ENCODE peak calls at places on chromosomes 12 and 14, in seven cellular contexts. N is endodermal cell, I is activated B cell treated with CpG ODN at 0.5 μM for 24 hours, M is astrocyte of the spinal cord, X is AG10803, B is fibroblast of the aortic adventitia, C is mammary epithelial cell. T is an unnamed sample.

GRCh38 chr14:102058146-102058545 is 28.7 kb downstream of the HSP90AA1 start:
- DNase-seq in N (no peak), I (no peak), M (no peak), X (no peak), B (peak; percentile 71), C (no peak), T (no peak)

GRCh38 chr12:126784328-126784921 is 1482.5 kb upstream of the TMEM132C start:
- DNase-seq in N (peak; percentile 95), I (no peak), M (peak; percentile 26), X (peak; percentile 27), B (peak; percentile 52), C (peak; percentile 14), T (no peak)

GRCh38 chr14:35534884-35535793 is 1.2 kb downstream of the INSM2 start:
- DNase-seq in N (peak; percentile 94), I (peak; percentile 71), M (peak; percentile 63), X (peak; percentile 49), B (peak; percentile 60), C (peak; percentile 68), T (peak; percentile 91)

GRCh38 chr12:78470354-78471195 is 394.0 kb upstream of the SYT1 start:
- DNase-seq in N (peak; percentile 83), I (no peak), M (peak; percentile 66), X (peak; percentile 50), B (peak; percentile 68), C (peak; percentile 32), T (no peak)

GRCh38 chr14:33317675-33318074 is 379.0 kb downstream of the NPAS3 start:
- DNase-seq in N (no peak), I (no peak), M (no peak), X (no peak), B (no peak), C (no peak), T (no peak)

GRCh38 chr14:60805881-60806569 is 71.5 kb downstream of the MNAT1 start:
- DNase-seq in N (no peak), I (no peak), M (peak; percentile 77), X (peak; percentile 42), B (peak; percentile 81), C (peak; percentile 87), T (no peak)

GRCh38 chr14:77508249-77508648 is 9.6 kb upstream of the ISM2 start:
- DNase-seq in N (no peak), I (no peak), M (peak; percentile 22), X (peak; percentile 49), B (peak; percentile 67), C (peak; percentile 39), T (no peak)

GRCh38 chr14:95294834-95295599 is 24.7 kb downstream of the CLMN start:
- DNase-seq in N (no peak), I (no peak), M (peak; percentile 51), X (peak; percentile 17), B (peak; percentile 25), C (peak; percentile 84), T (no peak)

GRCh38 chr14:59631237-59631636 is 54.6 kb upstream of the CCDC175 start:
- DNase-seq in N (peak; percentile 78), I (no peak), M (no peak), X (no peak), B (no peak), C (peak; percentile 6), T (no peak)

GRCh38 chr14:66443158-66443695 is 42.9 kb upstream of the CCDC196 start:
- DNase-seq in N (no peak), I (no peak), M (peak; percentile 1), X (peak; percentile 1), B (no peak), C (peak; percentile 73), T (no peak)

GRCh38 chr12:21879312-21879711 is 61.9 kb downstream of the ABCC9 start:
- DNase-seq in N (no peak), I (no peak), M (no peak), X (no peak), B (peak; percentile 2), C (no peak), T (no peak)

GRCh38 chr14:104177411-104177810 is 39.0 kb downstream of the KIF26A start:
- DNase-seq in N (no peak), I (no peak), M (no peak), X (no peak), B (no peak), C (no peak), T (no peak)

GRCh38 chr14:61752626-61753025 is 9.6 kb upstream of the SNAPC1 start:
- DNase-seq in N (no peak), I (no peak), M (peak; percentile 32), X (no peak), B (peak; percentile 46), C (no peak), T (no peak)

DNA sequence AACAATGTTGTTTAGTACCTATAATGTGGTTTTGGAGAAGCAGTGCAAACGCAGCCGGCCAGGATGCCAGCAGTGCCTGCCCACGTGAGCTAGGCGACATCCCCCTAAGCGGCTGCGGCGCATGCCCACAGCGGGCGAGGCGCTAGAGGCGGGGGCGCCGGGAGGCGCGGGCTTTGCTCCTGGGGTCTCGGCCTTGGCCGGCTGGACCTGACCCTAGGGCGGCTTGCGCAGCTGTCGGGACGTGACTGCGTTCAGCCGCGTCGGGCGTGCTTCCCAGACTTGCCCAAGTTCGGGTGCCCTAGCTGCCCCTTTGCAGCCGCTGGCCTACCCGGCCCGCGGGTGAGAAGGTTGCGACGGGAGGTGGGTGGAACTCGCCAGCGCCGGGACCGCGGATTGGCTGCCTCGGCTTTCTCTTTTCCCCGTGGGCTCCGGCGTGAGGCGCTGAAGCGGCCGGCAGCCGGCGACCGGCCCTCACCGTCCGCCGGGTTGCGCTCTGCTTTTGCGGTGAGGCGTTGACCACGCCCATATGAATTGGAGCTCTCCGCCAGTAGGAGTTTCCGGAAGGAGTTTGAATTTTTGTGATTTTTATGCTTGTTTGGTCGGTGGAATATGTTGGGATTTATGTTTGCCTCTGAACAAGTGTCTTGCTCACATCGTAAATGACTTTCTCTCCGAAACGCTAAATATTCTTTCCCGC is at the start of gene TMEM19:
- DNase-seq in N (peak; percentile 97), I (peak; percentile 87), M (peak; percentile 93), X (peak; percentile 89), B (peak; percentile 88), C (peak; percentile 91), T (peak; percentile 95)
- TF ChIP-seq CTCF in N (peak; percentile 38), I (no peak), M (peak; percentile 30), X (peak; percentile 28), B (no peak), C (peak; percentile 65), T (peak; percentile 37)

GRCh38 chr12:59070534-59070933 is 150.2 kb upstream of the LRIG3 start:
- DNase-seq in N (no peak), I (no peak), M (peak; percentile 26), X (no peak), B (no peak), C (no peak), T (no peak)

GRCh38 chr12:59067068-59067467 is 146.8 kb upstream of the LRIG3 start:
- DNase-seq in N (no peak), I (no peak), M (peak; percentile 86), X (peak; percentile 72), B (peak; percentile 49), C (peak; percentile 98), T (no peak)

GRCh38 chr12:59066445-59066844 is 146.1 kb upstream of the LRIG3 start:
- DNase-seq in N (no peak), I (no peak), M (peak; percentile 35), X (no peak), B (no peak), C (peak; percentile 87), T (no peak)

GRCh38 chr12:59075141-59075540 is 154.8 kb upstream of the LRIG3 start:
- DNase-seq in N (no peak), I (no peak), M (no peak), X (no peak), B (no peak), C (no peak), T (no peak)

DNA sequence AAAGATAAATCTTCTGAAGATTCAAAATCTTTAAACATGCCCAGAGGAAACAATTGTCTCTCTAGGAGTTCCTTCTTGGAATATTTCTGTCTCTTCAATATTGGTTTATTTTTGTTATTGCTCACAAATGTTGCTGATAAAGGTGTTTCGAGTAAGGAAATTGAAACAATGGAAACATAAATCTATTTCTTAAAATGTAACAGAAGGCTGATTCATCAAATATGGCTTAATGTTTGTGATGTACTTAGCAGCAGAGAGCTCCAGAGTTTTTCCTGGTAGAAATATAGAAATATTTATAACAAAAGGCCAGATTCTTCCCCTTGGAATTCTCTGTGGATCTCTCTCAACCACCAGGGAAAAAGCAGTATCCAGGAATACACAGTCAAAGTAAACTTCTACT is 149.2 kb upstream of the LRIG3 start:
- DNase-seq in N (no peak), I (no peak), M (no peak), X (no peak), B (peak; percentile 75), C (no peak), T (no peak)
- TF ChIP-seq CTCF in N (no peak), I (no peak), M (no peak), X (no peak), B (no peak), C (no peak), T (no peak)

GRCh38 chr12:85587158-85587557 is 249.1 kb downstream of the RASSF9 start:
- DNase-seq in N (no peak), I (no peak), M (no peak), X (no peak), B (no peak), C (no peak), T (no peak)

DNA sequence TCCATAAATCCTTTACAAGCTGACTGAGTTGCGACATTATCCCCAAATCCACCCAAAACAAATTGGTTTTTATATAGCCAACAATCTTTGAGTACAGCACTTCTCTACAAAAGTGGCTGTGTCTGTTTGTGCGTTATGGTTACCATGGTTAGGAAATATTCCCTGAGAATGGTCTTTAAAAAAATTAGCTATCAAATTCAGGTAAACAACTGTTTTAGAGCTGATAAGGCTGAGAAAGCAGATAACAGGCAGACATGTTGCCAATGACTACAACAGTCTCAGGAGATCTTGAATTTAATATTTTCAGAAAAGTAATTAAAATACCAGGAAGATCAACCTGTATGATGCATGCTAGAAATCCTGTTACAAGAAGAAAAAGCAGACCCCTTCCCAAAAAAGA is 248.0 kb downstream of the RASSF9 start:
- DNase-seq in N (no peak), I (no peak), M (no peak), X (no peak), B (no peak), C (no peak), T (no peak)
- TF ChIP-seq CTCF in N (no peak), I (no peak), M (no peak), X (no peak), B (no peak), C (no peak), T (no peak)

DNA sequence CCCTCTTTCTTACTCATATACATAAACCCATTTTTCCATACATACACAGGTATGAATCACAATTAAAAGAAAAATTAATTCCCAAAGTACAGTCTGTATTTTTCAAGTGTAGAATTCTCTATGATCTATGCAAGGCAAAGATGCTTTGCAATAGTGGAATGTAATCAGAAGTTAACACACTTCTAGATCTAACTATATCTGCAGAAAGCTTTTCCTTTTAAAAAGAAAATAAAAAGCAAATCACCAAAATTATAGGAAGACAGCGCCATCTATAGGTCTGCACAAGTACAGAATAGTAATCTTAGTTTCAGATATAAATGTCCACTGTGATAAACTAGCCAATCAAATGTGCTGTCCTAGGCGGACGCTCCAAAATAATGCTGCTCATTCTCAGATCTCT is 22.0 kb downstream of the SLC25A21 start:
- DNase-seq in N (no peak), I (no peak), M (peak; percentile 65), X (peak; percentile 55), B (peak; percentile 69), C (peak; percentile 36), T (no peak)
- TF ChIP-seq CTCF in N (peak; percentile 84), I (no peak), M (peak; percentile 64), X (peak; percentile 81), B (peak; percentile 74), C (peak; percentile 65), T (peak; percentile 78)

GRCh38 chr14:78581222-78581621 is 411.0 kb downstream of the NRXN3 start:
- DNase-seq in N (no peak), I (no peak), M (no peak), X (no peak), B (no peak), C (no peak), T (no peak)
- TF ChIP-seq CTCF in N (no peak), I (no peak), M (no peak), X (no peak), B (no peak), C (no peak), T (no peak)

T was measured in osteocyte.